ENCODE peak calls at places on chromosomes 11 and 22, in seven cellular contexts. F is effector CD8-positive, alpha-beta T cell; Y is Calu3; R is astrocyte of the hippocampus; L is RPMI8226; I is activated CD4-positive, alpha-beta T cell treated with anti-CD3 and anti-CD28 coated beads, Interleukin-2, amount 50 U/mL, for 1 hour; K is HT1080. A is an unnamed sample.

GRCh38 chr11:122791836-122792235 is 46.5 kb upstream of the CRTAM start:
- DNase-seq in F (no peak), Y (no peak), R (peak; percentile 65), K (peak; percentile 81), I (no peak), L (no peak), A (no peak)

GRCh38 chr11:20311444-20311843 is 52.1 kb upstream of the HTATIP2 start:
- DNase-seq in R (no peak), L (no peak), Y (no peak), K (no peak), F (no peak), I (no peak), A (no peak)

GRCh38 chr11:15307600-15307999 is 192.9 kb downstream of the INSC start:
- DNase-seq in I (no peak), R (no peak), K (no peak), F (no peak), L (no peak), Y (no peak), A (no peak)

GRCh38 chr11:19956228-19956627 is 204.0 kb downstream of the DBX1 start:
- DNase-seq in R (no peak), Y (no peak), I (no peak), K (no peak), L (no peak), F (no peak), A (no peak)

GRCh38 chr22:49567894-49568750 is 259.6 kb downstream of the BRD1 start:
- DNase-seq in Y (no peak), K (peak; percentile 7), R (no peak), F (no peak), I (no peak), L (no peak), A (no peak)

GRCh38 chr11:111735262-111736116 is 30.7 kb downstream of the PPP2R1B start:
- DNase-seq in Y (no peak), L (no peak), F (no peak), I (no peak), K (peak; percentile 94), R (peak; percentile 96), A (no peak)

GRCh38 chr11:105466582-105467228 is 143.2 kb upstream of the GRIA4 start:
- DNase-seq in Y (peak; percentile 22), K (peak; percentile 55), I (no peak), R (peak; percentile 76), F (no peak), L (peak; percentile 35), A (no peak)

GRCh38 chr11:126459691-126460404 is 104.4 kb downstream of the ST3GAL4 start:
- DNase-seq in K (no peak), Y (no peak), I (no peak), L (no peak), F (no peak), R (no peak), A (no peak)

GRCh38 chr11:111540114-111540920 is at the start of gene LAYN:
- DNase-seq in F (peak; percentile 36), Y (no peak), L (no peak), K (peak; percentile 66), R (peak; percentile 91), I (peak; percentile 9), A (no peak)

GRCh38 chr11:57477507-57478189 is 17.3 kb downstream of the RTN4RL2 start:
- DNase-seq in R (no peak), F (no peak), I (no peak), K (no peak), L (peak; percentile 62), Y (no peak), A (no peak)

GRCh38 chr11:61904539-61905048 is 12.8 kb downstream of the RAB3IL1 start:
- DNase-seq in L (no peak), R (peak; percentile 64), K (no peak), Y (peak; percentile 71), F (no peak), I (no peak), A (no peak)

GRCh38 chr11:123509737-123510578 is 79.9 kb downstream of the GRAMD1B start:
- DNase-seq in K (peak; percentile 85), F (no peak), R (peak; percentile 91), I (no peak), Y (no peak), L (no peak), A (no peak)

GRCh38 chr11:16793009-16793408 is 54.6 kb downstream of the C11orf58 start:
- DNase-seq in I (no peak), K (no peak), L (no peak), Y (no peak), F (no peak), R (no peak), A (no peak)

GRCh38 chr22:42805016-42805997 is 51.8 kb downstream of the ARFGAP3 start:
- DNase-seq in L (peak; percentile 27), I (no peak), F (no peak), K (no peak), R (peak; percentile 69), Y (peak; percentile 63), A (no peak)

GRCh38 chr11:77381749-77382693 is 80.5 kb upstream of the GDPD4 start:
- DNase-seq in L (no peak), I (no peak), Y (no peak), R (no peak), F (no peak), K (peak; percentile 65), A (no peak)

GRCh38 chr11:95230054-95231034 is 658 bp downstream of the SESN3 start:
- DNase-seq in L (peak; percentile 4), I (peak; percentile 13), K (peak; percentile 10), Y (peak; percentile 8), F (peak; percentile 14), R (peak; percentile 65), A (peak; percentile 5)

GRCh38 chr11:2995893-2996554 is 3.9 kb upstream of the NAP1L4 start:
- DNase-seq in F (no peak), R (no peak), I (no peak), Y (no peak), L (no peak), K (no peak), A (no peak)

GRCh38 chr11:119108151-119108856 is 1.2 kb downstream of the C2CD2L start:
- DNase-seq in R (peak; percentile 30), F (no peak), Y (peak; percentile 52), I (peak; percentile 32), K (peak; percentile 74), L (peak; percentile 78), A (no peak)

GRCh38 chr11:74443071-74443864 is 24.1 kb downstream of the KCNE3 start:
- DNase-seq in K (peak; percentile 50), Y (peak; percentile 44), L (no peak), F (no peak), R (peak; percentile 75), I (no peak), A (no peak)

GRCh38 chr11:498297-499181 is 8.5 kb downstream of the RNH1 start:
- DNase-seq in Y (no peak), F (no peak), R (no peak), I (no peak), L (no peak), K (no peak), A (no peak)

GRCh38 chr11:134040386-134041297 is 28.2 kb upstream of the JAM3 start:
- DNase-seq in L (no peak), F (no peak), K (peak; percentile 43), R (peak; percentile 63), I (no peak), Y (no peak), A (no peak)

GRCh38 chr22:43129426-43130425 is 13.5 kb downstream of the MCAT start:
- DNase-seq in L (peak; percentile 48), R (no peak), K (no peak), F (no peak), I (no peak), Y (no peak), A (no peak)

GRCh38 chr11:128620306-128621175 is 33.2 kb upstream of the ETS1 start:
- DNase-seq in Y (no peak), F (no peak), K (no peak), R (no peak), I (no peak), L (no peak), A (no peak)

A was measured in activated effector memory CD4-positive, alpha-beta T cell treated with Interleukin-2 at 50 U/mL for 16 hours.